ENCODE peak calls at places on chromosomes 13 and 19, in seven cellular contexts. One of them, this sample, is unnamed. For H3K36me3, the result is how much of the 10 kb centered on the place peaks cover.

GRCh38 chr19:51607920-51608562 is 22.2 kb downstream of the SIGLEC5 start:
- DNase-seq in A673: peak
- DNase-seq in psoas muscle: peak
- DNase-seq in bronchial epithelial cell: peak
- DNase-seq in pancreas: peak
- DNase-seq in sigmoid colon: no peak
- DNase-seq in upper lobe of right lung: peak
- DNase-seq in this sample: peak

GRCh38 chr13:49791753-49792549 is 531 bp downstream of the KPNA3 start:
- DNase-seq in psoas muscle: peak
- DNase-seq in bronchial epithelial cell: peak
- DNase-seq in A673: peak
- DNase-seq in pancreas: peak
- DNase-seq in sigmoid colon: peak
- DNase-seq in upper lobe of right lung: peak
- DNase-seq in this sample: peak

GRCh38 chr13:47066261-47066660 is 169.4 kb upstream of the HTR2A start:
- DNase-seq in sigmoid colon: no peak
- DNase-seq in A673: no peak
- DNase-seq in upper lobe of right lung: no peak
- DNase-seq in bronchial epithelial cell: no peak
- DNase-seq in psoas muscle: no peak
- DNase-seq in pancreas: no peak
- DNase-seq in this sample: no peak

GRCh38 chr19:16197188-16197621 is 506 bp upstream of the AP1M1 start:
- DNase-seq in bronchial epithelial cell: peak
- DNase-seq in sigmoid colon: no peak
- DNase-seq in psoas muscle: no peak
- DNase-seq in pancreas: no peak
- DNase-seq in upper lobe of right lung: no peak
- DNase-seq in A673: no peak
- DNase-seq in this sample: no peak

GRCh38 chr13:33452873-33453558 is 167.5 kb upstream of the STARD13 start:
- DNase-seq in bronchial epithelial cell: no peak
- DNase-seq in upper lobe of right lung: no peak
- DNase-seq in pancreas: no peak
- DNase-seq in A673: no peak
- DNase-seq in psoas muscle: no peak
- DNase-seq in sigmoid colon: peak
- DNase-seq in this sample: no peak

GRCh38 chr13:86567119-86567518 is 767.9 kb upstream of the SLITRK6 start:
- DNase-seq in upper lobe of right lung: no peak
- DNase-seq in A673: no peak
- DNase-seq in sigmoid colon: no peak
- DNase-seq in bronchial epithelial cell: no peak
- DNase-seq in pancreas: no peak
- DNase-seq in psoas muscle: no peak
- DNase-seq in this sample: no peak

GRCh38 chr19:45657520-45658163 is 10.4 kb upstream of the GIPR start:
- DNase-seq in upper lobe of right lung: no peak
- DNase-seq in psoas muscle: no peak
- DNase-seq in bronchial epithelial cell: no peak
- DNase-seq in sigmoid colon: no peak
- DNase-seq in pancreas: no peak
- DNase-seq in A673: no peak
- DNase-seq in this sample: no peak

GRCh38 chr19:53659292-53659691 is 27.5 kb downstream of the DPRX start:
- DNase-seq in pancreas: peak
- DNase-seq in upper lobe of right lung: no peak
- DNase-seq in A673: peak
- DNase-seq in sigmoid colon: no peak
- DNase-seq in psoas muscle: no peak
- DNase-seq in bronchial epithelial cell: peak
- DNase-seq in this sample: no peak

GRCh38 chr19:16575282-16575681 is 3.1 kb upstream of the SLC35E1 start:
- DNase-seq in upper lobe of right lung: no peak
- DNase-seq in bronchial epithelial cell: no peak
- DNase-seq in A673: no peak
- DNase-seq in psoas muscle: no peak
- DNase-seq in pancreas: no peak
- DNase-seq in sigmoid colon: no peak
- DNase-seq in this sample: no peak

GRCh38 chr13:46751811-46752635 is 44.9 kb downstream of the ESD start:
- DNase-seq in sigmoid colon: no peak
- DNase-seq in upper lobe of right lung: no peak
- DNase-seq in bronchial epithelial cell: no peak
- DNase-seq in psoas muscle: no peak
- DNase-seq in pancreas: no peak
- DNase-seq in A673: peak
- DNase-seq in this sample: peak

GRCh38 chr13:78595458-78595818 is 7.9 kb downstream of the POU4F1 start:
- DNase-seq in bronchial epithelial cell: no peak
- DNase-seq in A673: no peak
- DNase-seq in sigmoid colon: no peak
- DNase-seq in upper lobe of right lung: no peak
- DNase-seq in pancreas: no peak
- DNase-seq in psoas muscle: no peak
- DNase-seq in this sample: no peak

GRCh38 chr13:44191504-44192171 is 182.0 kb upstream of the SERP2 start:
- DNase-seq in A673: peak
- DNase-seq in upper lobe of right lung: no peak
- DNase-seq in bronchial epithelial cell: peak
- DNase-seq in pancreas: peak
- DNase-seq in sigmoid colon: no peak
- DNase-seq in psoas muscle: peak
- DNase-seq in this sample: no peak

GRCh38 chr19:2799273-2800020 is 14.1 kb downstream of the THOP1 start:
- DNase-seq in pancreas: no peak
- DNase-seq in sigmoid colon: no peak
- DNase-seq in upper lobe of right lung: no peak
- DNase-seq in psoas muscle: no peak
- DNase-seq in bronchial epithelial cell: no peak
- DNase-seq in A673: no peak
- DNase-seq in this sample: no peak

DNA sequence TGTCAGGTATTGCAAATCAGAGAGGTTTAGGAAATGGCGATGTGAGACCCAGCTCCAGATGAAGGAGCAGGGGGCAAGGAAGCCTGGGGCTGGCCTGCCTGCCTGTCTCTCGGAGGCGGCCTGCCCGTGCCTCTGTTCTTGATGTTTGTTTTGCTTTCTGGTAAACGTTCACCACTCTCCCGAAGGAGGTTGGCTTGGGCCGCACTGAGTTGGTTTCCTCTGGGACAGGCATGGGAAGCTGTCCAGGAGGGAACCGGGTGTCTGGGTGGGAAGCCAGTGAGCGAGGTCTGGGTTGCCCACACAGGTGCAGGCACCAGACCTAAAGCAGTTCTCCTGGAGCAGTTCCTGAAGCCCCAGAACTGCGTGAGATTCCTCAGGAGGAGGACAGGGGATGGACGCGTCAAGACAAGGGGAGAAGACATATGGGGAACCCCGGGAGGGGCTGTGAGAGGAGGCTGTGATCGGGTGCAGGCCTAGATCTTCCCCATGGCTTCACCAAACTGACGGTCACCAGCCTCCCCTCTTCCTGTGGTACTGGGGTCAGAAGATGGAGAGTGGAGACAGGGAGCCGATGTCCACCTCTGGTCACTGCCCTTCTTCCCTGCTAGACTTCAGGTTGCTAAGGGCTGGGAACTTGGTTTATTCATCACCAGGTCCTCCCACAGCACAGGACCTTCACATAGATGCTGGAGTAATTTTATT is 15.2 kb downstream of the COL4A2 start:
- DNase-seq in pancreas: no peak
- DNase-seq in sigmoid colon: peak
- DNase-seq in upper lobe of right lung: no peak
- DNase-seq in psoas muscle: no peak
- DNase-seq in bronchial epithelial cell: no peak
- DNase-seq in A673: no peak
- DNase-seq in this sample: no peak
- H3K36me3 ChIP-seq in pancreas: under half
- H3K36me3 ChIP-seq in sigmoid colon: under half
- H3K36me3 ChIP-seq in upper lobe of right lung: under half
- H3K36me3 ChIP-seq in psoas muscle: under half
- H3K36me3 ChIP-seq in bronchial epithelial cell: under half
- H3K36me3 ChIP-seq in A673: under half
- H3K36me3 ChIP-seq in this sample: under half

DNA sequence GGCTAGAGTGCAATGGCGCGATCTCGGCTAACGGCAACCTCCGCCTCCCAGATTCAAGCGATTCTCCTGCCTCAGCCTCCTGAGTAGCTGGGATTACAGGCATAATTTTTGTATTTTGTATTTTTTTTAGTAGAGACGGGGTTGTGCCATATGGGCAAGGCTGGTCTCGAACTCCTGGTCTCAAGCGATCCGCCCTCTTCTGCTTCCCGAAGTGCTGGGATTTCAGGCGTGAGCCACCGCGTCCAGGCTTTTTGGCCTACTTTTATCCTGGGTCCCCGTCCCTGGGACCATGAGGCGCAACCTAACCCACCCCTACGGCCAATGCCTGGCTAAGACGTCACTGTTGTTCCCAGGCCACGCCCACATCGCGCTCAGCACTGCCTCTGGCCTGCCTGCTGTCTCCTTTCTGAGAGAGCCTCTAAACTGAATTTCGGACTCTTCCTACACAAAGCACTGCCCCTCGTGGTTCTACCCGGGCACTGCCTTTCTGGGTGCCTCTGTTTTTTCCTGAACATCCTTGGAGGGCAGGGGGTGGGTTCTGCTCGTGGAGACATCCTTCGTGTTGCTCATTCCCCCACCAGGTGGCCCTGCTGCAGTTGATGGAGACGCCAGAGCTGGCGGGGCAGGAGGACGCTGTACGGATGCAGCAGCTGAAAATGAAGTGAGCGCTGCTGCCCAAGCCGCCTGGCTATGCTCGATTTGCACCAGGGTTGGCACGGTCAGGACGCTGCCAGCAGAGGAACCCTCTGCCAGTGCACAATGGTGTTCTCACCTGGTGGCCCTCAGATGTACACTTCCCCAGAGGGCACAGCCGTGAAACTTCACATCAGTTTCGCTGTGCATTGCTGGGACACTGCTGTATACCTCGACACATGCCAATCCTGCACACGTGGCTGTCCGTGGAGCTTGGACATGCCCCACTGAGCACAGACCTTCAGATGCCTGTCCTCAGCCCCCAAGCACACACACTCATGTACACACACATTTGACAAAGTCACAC is 2.0 kb downstream of the REX1BD start:
- DNase-seq in psoas muscle: peak
- DNase-seq in bronchial epithelial cell: peak
- DNase-seq in A673: peak
- DNase-seq in upper lobe of right lung: peak
- DNase-seq in sigmoid colon: peak
- DNase-seq in pancreas: no peak
- DNase-seq in this sample: peak
- TF ChIP-seq CTCF in psoas muscle: peak
- TF ChIP-seq CTCF in bronchial epithelial cell: peak
- TF ChIP-seq CTCF in A673: peak
- TF ChIP-seq CTCF in upper lobe of right lung: no peak
- TF ChIP-seq CTCF in sigmoid colon: no peak
- TF ChIP-seq CTCF in pancreas: no peak
- TF ChIP-seq CTCF in this sample: peak

GRCh38 chr19:7983286-7983950 is 22.0 kb downstream of the ELAVL1 start:
- DNase-seq in A673: no peak
- DNase-seq in psoas muscle: no peak
- DNase-seq in pancreas: no peak
- DNase-seq in bronchial epithelial cell: no peak
- DNase-seq in upper lobe of right lung: no peak
- DNase-seq in sigmoid colon: no peak
- DNase-seq in this sample: no peak
- H3K36me3 ChIP-seq in A673: half or more
- H3K36me3 ChIP-seq in psoas muscle: half or more
- H3K36me3 ChIP-seq in pancreas: under half
- H3K36me3 ChIP-seq in bronchial epithelial cell: under half
- H3K36me3 ChIP-seq in upper lobe of right lung: half or more
- H3K36me3 ChIP-seq in sigmoid colon: under half
- H3K36me3 ChIP-seq in this sample: half or more

DNA sequence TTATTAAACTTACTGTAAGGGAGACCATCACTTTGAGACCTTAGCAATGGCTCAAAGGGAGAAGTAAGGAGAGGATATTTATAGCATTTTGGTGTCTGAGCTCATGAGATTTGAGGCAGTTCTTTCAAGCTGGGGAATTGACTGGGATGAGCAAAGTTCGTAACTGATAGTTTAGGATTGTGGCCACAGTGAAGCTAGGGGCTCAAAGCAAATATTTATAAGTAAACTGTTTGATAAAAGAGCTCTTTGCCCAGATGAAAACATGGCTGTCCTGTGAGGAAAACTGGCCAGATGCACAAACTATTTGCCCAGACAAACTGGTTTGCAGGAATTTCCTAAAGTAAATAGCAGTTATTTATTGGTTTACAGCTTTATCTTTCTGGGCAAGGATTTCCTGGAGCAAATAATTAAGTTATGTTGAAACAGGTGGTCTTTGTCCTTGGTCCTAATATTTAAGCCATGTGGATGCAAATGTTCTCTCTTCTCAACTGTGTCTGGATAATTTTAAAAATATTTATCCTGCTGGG is 59.7 kb upstream of the TMTC4 start:
- DNase-seq in pancreas: no peak
- DNase-seq in A673: no peak
- DNase-seq in upper lobe of right lung: no peak
- DNase-seq in psoas muscle: no peak
- DNase-seq in bronchial epithelial cell: no peak
- DNase-seq in sigmoid colon: no peak
- DNase-seq in this sample: no peak
- TF ChIP-seq CTCF in pancreas: no peak
- TF ChIP-seq CTCF in A673: no peak
- TF ChIP-seq CTCF in upper lobe of right lung: no peak
- TF ChIP-seq CTCF in psoas muscle: no peak
- TF ChIP-seq CTCF in bronchial epithelial cell: no peak
- TF ChIP-seq CTCF in sigmoid colon: no peak
- TF ChIP-seq CTCF in this sample: no peak

DNA sequence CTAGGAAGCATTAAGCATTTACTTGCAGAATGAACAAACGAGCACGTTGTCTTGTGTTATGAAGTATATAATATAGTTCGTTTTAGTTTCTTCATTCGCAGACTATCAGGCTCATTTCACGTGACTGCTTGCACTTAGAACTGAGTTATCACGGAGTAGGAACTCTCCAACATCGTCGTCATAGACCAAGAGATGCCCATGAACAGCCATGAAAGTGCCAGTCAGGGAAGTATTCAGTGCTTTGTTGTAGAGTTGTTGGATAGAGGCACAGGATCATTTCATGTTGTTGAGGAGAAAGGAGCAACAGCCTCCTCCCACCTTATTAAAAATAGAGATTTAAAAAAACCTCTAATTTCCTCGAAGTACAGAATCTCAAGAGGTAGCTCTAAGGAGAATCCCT is 969 bp upstream of the IL17D start:
- DNase-seq in sigmoid colon: no peak
- DNase-seq in pancreas: no peak
- DNase-seq in psoas muscle: no peak
- DNase-seq in bronchial epithelial cell: peak
- DNase-seq in upper lobe of right lung: no peak
- DNase-seq in A673: no peak
- DNase-seq in this sample: no peak
- H3K36me3 ChIP-seq in sigmoid colon: under half
- H3K36me3 ChIP-seq in pancreas: under half
- H3K36me3 ChIP-seq in psoas muscle: under half
- H3K36me3 ChIP-seq in bronchial epithelial cell: under half
- H3K36me3 ChIP-seq in upper lobe of right lung: under half
- H3K36me3 ChIP-seq in A673: under half
- H3K36me3 ChIP-seq in this sample: under half

GRCh38 chr13:41306271-41307150 is 4.6 kb upstream of the NAA16 start:
- DNase-seq in pancreas: no peak
- DNase-seq in A673: peak
- DNase-seq in psoas muscle: no peak
- DNase-seq in sigmoid colon: no peak
- DNase-seq in bronchial epithelial cell: no peak
- DNase-seq in upper lobe of right lung: no peak
- DNase-seq in this sample: no peak
- TF ChIP-seq CTCF in pancreas: no peak
- TF ChIP-seq CTCF in A673: no peak
- TF ChIP-seq CTCF in psoas muscle: no peak
- TF ChIP-seq CTCF in sigmoid colon: no peak
- TF ChIP-seq CTCF in bronchial epithelial cell: no peak
- TF ChIP-seq CTCF in upper lobe of right lung: no peak
- TF ChIP-seq CTCF in this sample: no peak